ENCODE peak calls at places on chromosomes 3 and 15, in nine cellular contexts. One of them, this sample, is unnamed.

GRCh38 chr3:57646723-57647122 is 46.2 kb downstream of the DENND6A start:
- DNase-seq in foreskin fibroblast: peak
- DNase-seq in upper lobe of right lung: no peak
- DNase-seq in IMR-90: peak
- DNase-seq in PC-3: peak
- DNase-seq in choroid plexus epithelial cell: peak
- DNase-seq in D721Med: no peak
- DNase-seq in RWPE1: peak
- DNase-seq in esophagus squamous epithelium: no peak
- DNase-seq in this sample: no peak

GRCh38 chr3:62597481-62597880 is 224.1 kb upstream of the FEZF2 start:
- DNase-seq in foreskin fibroblast: peak
- DNase-seq in upper lobe of right lung: no peak
- DNase-seq in IMR-90: no peak
- DNase-seq in PC-3: no peak
- DNase-seq in choroid plexus epithelial cell: peak
- DNase-seq in D721Med: no peak
- DNase-seq in RWPE1: no peak
- DNase-seq in esophagus squamous epithelium: no peak
- DNase-seq in this sample: no peak

GRCh38 chr15:82093774-82094211 is 48.0 kb upstream of the MEX3B start:
- DNase-seq in foreskin fibroblast: peak
- DNase-seq in upper lobe of right lung: no peak
- DNase-seq in IMR-90: peak
- DNase-seq in PC-3: peak
- DNase-seq in choroid plexus epithelial cell: peak
- DNase-seq in D721Med: no peak
- DNase-seq in RWPE1: peak
- DNase-seq in esophagus squamous epithelium: no peak
- DNase-seq in this sample: no peak

GRCh38 chr3:129441782-129442181 is 1.8 kb downstream of the IFT122 start:
- DNase-seq in foreskin fibroblast: peak
- DNase-seq in upper lobe of right lung: no peak
- DNase-seq in IMR-90: peak
- DNase-seq in PC-3: no peak
- DNase-seq in choroid plexus epithelial cell: peak
- DNase-seq in D721Med: no peak
- DNase-seq in RWPE1: no peak
- DNase-seq in esophagus squamous epithelium: no peak
- DNase-seq in this sample: no peak

GRCh38 chr15:60576515-60576914 is 97.6 kb upstream of the ICE2 start:
- DNase-seq in foreskin fibroblast: no peak
- DNase-seq in upper lobe of right lung: no peak
- DNase-seq in IMR-90: no peak
- DNase-seq in PC-3: no peak
- DNase-seq in choroid plexus epithelial cell: no peak
- DNase-seq in D721Med: no peak
- DNase-seq in RWPE1: no peak
- DNase-seq in esophagus squamous epithelium: no peak
- DNase-seq in this sample: no peak

GRCh38 chr15:85865070-85865684 is 70.5 kb upstream of the KLHL25 start:
- DNase-seq in foreskin fibroblast: peak
- DNase-seq in upper lobe of right lung: no peak
- DNase-seq in IMR-90: peak
- DNase-seq in PC-3: peak
- DNase-seq in choroid plexus epithelial cell: peak
- DNase-seq in D721Med: peak
- DNase-seq in RWPE1: peak
- DNase-seq in esophagus squamous epithelium: no peak
- DNase-seq in this sample: no peak

GRCh38 chr3:49701388-49702077 is 12.2 kb downstream of the RNF123 start:
- DNase-seq in foreskin fibroblast: peak
- DNase-seq in upper lobe of right lung: no peak
- DNase-seq in IMR-90: no peak
- DNase-seq in PC-3: no peak
- DNase-seq in choroid plexus epithelial cell: no peak
- DNase-seq in D721Med: no peak
- DNase-seq in RWPE1: no peak
- DNase-seq in esophagus squamous epithelium: no peak
- DNase-seq in this sample: no peak

GRCh38 chr3:71398157-71398836 is 185.2 kb downstream of the FOXP1 start:
- DNase-seq in foreskin fibroblast: peak
- DNase-seq in upper lobe of right lung: no peak
- DNase-seq in IMR-90: no peak
- DNase-seq in PC-3: no peak
- DNase-seq in choroid plexus epithelial cell: no peak
- DNase-seq in D721Med: no peak
- DNase-seq in RWPE1: no peak
- DNase-seq in esophagus squamous epithelium: no peak
- DNase-seq in this sample: no peak

GRCh38 chr3:182947892-182948291 is 32.4 kb downstream of the DCUN1D1 start:
- DNase-seq in foreskin fibroblast: no peak
- DNase-seq in upper lobe of right lung: no peak
- DNase-seq in IMR-90: no peak
- DNase-seq in PC-3: peak
- DNase-seq in choroid plexus epithelial cell: no peak
- DNase-seq in D721Med: no peak
- DNase-seq in RWPE1: no peak
- DNase-seq in esophagus squamous epithelium: no peak
- DNase-seq in this sample: no peak

GRCh38 chr15:49383266-49383665 is 39.8 kb upstream of the FGF7 start:
- DNase-seq in foreskin fibroblast: peak
- DNase-seq in upper lobe of right lung: no peak
- DNase-seq in IMR-90: peak
- DNase-seq in PC-3: peak
- DNase-seq in choroid plexus epithelial cell: peak
- DNase-seq in D721Med: no peak
- DNase-seq in RWPE1: no peak
- DNase-seq in esophagus squamous epithelium: no peak
- DNase-seq in this sample: no peak

GRCh38 chr15:51132384-51133139 is 37.9 kb upstream of the TNFAIP8L3 start:
- DNase-seq in foreskin fibroblast: peak
- DNase-seq in upper lobe of right lung: no peak
- DNase-seq in IMR-90: peak
- DNase-seq in PC-3: peak
- DNase-seq in choroid plexus epithelial cell: peak
- DNase-seq in D721Med: no peak
- DNase-seq in RWPE1: peak
- DNase-seq in esophagus squamous epithelium: no peak
- DNase-seq in this sample: no peak

GRCh38 chr15:36005542-36005941 is 459.6 kb upstream of the DPH6 start:
- DNase-seq in foreskin fibroblast: no peak
- DNase-seq in upper lobe of right lung: no peak
- DNase-seq in IMR-90: no peak
- DNase-seq in PC-3: no peak
- DNase-seq in choroid plexus epithelial cell: no peak
- DNase-seq in D721Med: no peak
- DNase-seq in RWPE1: no peak
- DNase-seq in esophagus squamous epithelium: no peak
- DNase-seq in this sample: no peak

GRCh38 chr15:77541421-77542181 is 91.1 kb downstream of the LINGO1 start:
- DNase-seq in foreskin fibroblast: peak
- DNase-seq in upper lobe of right lung: no peak
- DNase-seq in IMR-90: peak
- DNase-seq in PC-3: no peak
- DNase-seq in choroid plexus epithelial cell: peak
- DNase-seq in D721Med: no peak
- DNase-seq in RWPE1: no peak
- DNase-seq in esophagus squamous epithelium: no peak
- DNase-seq in this sample: no peak

GRCh38 chr3:129783470-129783869 is 110.0 kb downstream of the TMCC1 start:
- DNase-seq in foreskin fibroblast: no peak
- DNase-seq in upper lobe of right lung: no peak
- DNase-seq in IMR-90: peak
- DNase-seq in PC-3: peak
- DNase-seq in choroid plexus epithelial cell: no peak
- DNase-seq in D721Med: no peak
- DNase-seq in RWPE1: no peak
- DNase-seq in esophagus squamous epithelium: no peak
- DNase-seq in this sample: no peak

GRCh38 chr3:73073091-73073707 is 11.7 kb downstream of the EBLN2 start:
- DNase-seq in foreskin fibroblast: no peak
- DNase-seq in upper lobe of right lung: no peak
- DNase-seq in IMR-90: peak
- DNase-seq in PC-3: no peak
- DNase-seq in choroid plexus epithelial cell: peak
- DNase-seq in D721Med: no peak
- DNase-seq in RWPE1: no peak
- DNase-seq in esophagus squamous epithelium: no peak
- DNase-seq in this sample: no peak

GRCh38 chr3:81462921-81463320 is 298.5 kb downstream of the GBE1 start:
- DNase-seq in foreskin fibroblast: peak
- DNase-seq in upper lobe of right lung: no peak
- DNase-seq in IMR-90: no peak
- DNase-seq in PC-3: no peak
- DNase-seq in choroid plexus epithelial cell: no peak
- DNase-seq in D721Med: no peak
- DNase-seq in RWPE1: no peak
- DNase-seq in esophagus squamous epithelium: no peak
- DNase-seq in this sample: peak

GRCh38 chr15:36682091-36682490 is 102.7 kb downstream of the CDIN1 start:
- DNase-seq in foreskin fibroblast: peak
- DNase-seq in upper lobe of right lung: no peak
- DNase-seq in IMR-90: peak
- DNase-seq in PC-3: peak
- DNase-seq in choroid plexus epithelial cell: peak
- DNase-seq in D721Med: no peak
- DNase-seq in RWPE1: no peak
- DNase-seq in esophagus squamous epithelium: no peak
- DNase-seq in this sample: no peak

GRCh38 chr15:85580914-85581313 is 200.5 kb downstream of the AKAP13 start:
- DNase-seq in foreskin fibroblast: no peak
- DNase-seq in upper lobe of right lung: peak
- DNase-seq in IMR-90: no peak
- DNase-seq in PC-3: no peak
- DNase-seq in choroid plexus epithelial cell: peak
- DNase-seq in D721Med: no peak
- DNase-seq in RWPE1: no peak
- DNase-seq in esophagus squamous epithelium: no peak
- DNase-seq in this sample: no peak

GRCh38 chr15:52568569-52569243 is at the start of gene ARPP19:
- DNase-seq in foreskin fibroblast: peak
- DNase-seq in upper lobe of right lung: peak
- DNase-seq in IMR-90: peak
- DNase-seq in PC-3: peak
- DNase-seq in choroid plexus epithelial cell: peak
- DNase-seq in D721Med: peak
- DNase-seq in RWPE1: peak
- DNase-seq in esophagus squamous epithelium: peak
- DNase-seq in this sample: peak
- TF ChIP-seq CTCF in foreskin fibroblast: peak
- TF ChIP-seq CTCF in upper lobe of right lung: no peak
- TF ChIP-seq CTCF in IMR-90: peak
- TF ChIP-seq CTCF in PC-3: no peak
- TF ChIP-seq CTCF in choroid plexus epithelial cell: no peak
- TF ChIP-seq CTCF in D721Med: peak
- TF ChIP-seq CTCF in RWPE1: no peak
- TF ChIP-seq CTCF in esophagus squamous epithelium: peak
- TF ChIP-seq CTCF in this sample: no peak

GRCh38 chr3:169362261-169362660 is 301.3 kb downstream of the MECOM start:
- DNase-seq in foreskin fibroblast: peak
- DNase-seq in upper lobe of right lung: no peak
- DNase-seq in IMR-90: peak
- DNase-seq in PC-3: peak
- DNase-seq in choroid plexus epithelial cell: peak
- DNase-seq in D721Med: no peak
- DNase-seq in RWPE1: no peak
- DNase-seq in esophagus squamous epithelium: no peak
- DNase-seq in this sample: no peak

GRCh38 chr3:169365993-169366915 is 297.3 kb downstream of the MECOM start:
- DNase-seq in foreskin fibroblast: no peak
- DNase-seq in upper lobe of right lung: no peak
- DNase-seq in IMR-90: no peak
- DNase-seq in PC-3: no peak
- DNase-seq in choroid plexus epithelial cell: no peak
- DNase-seq in D721Med: no peak
- DNase-seq in RWPE1: no peak
- DNase-seq in esophagus squamous epithelium: no peak
- DNase-seq in this sample: no peak

GRCh38 chr3:169367016-169367415 is 296.5 kb downstream of the MECOM start:
- DNase-seq in foreskin fibroblast: no peak
- DNase-seq in upper lobe of right lung: no peak
- DNase-seq in IMR-90: no peak
- DNase-seq in PC-3: no peak
- DNase-seq in choroid plexus epithelial cell: no peak
- DNase-seq in D721Med: no peak
- DNase-seq in RWPE1: no peak
- DNase-seq in esophagus squamous epithelium: no peak
- DNase-seq in this sample: no peak

GRCh38 chr3:169363318-169363717 is 300.2 kb downstream of the MECOM start:
- DNase-seq in foreskin fibroblast: no peak
- DNase-seq in upper lobe of right lung: no peak
- DNase-seq in IMR-90: no peak
- DNase-seq in PC-3: no peak
- DNase-seq in choroid plexus epithelial cell: no peak
- DNase-seq in D721Med: no peak
- DNase-seq in RWPE1: no peak
- DNase-seq in esophagus squamous epithelium: no peak
- DNase-seq in this sample: no peak

GRCh38 chr3:169362872-169363271 is 300.6 kb downstream of the MECOM start:
- DNase-seq in foreskin fibroblast: peak
- DNase-seq in upper lobe of right lung: no peak
- DNase-seq in IMR-90: no peak
- DNase-seq in PC-3: peak
- DNase-seq in choroid plexus epithelial cell: peak
- DNase-seq in D721Med: no peak
- DNase-seq in RWPE1: no peak
- DNase-seq in esophagus squamous epithelium: no peak
- DNase-seq in this sample: no peak
- TF ChIP-seq CTCF in foreskin fibroblast: no peak
- TF ChIP-seq CTCF in upper lobe of right lung: no peak
- TF ChIP-seq CTCF in IMR-90: peak
- TF ChIP-seq CTCF in PC-3: peak
- TF ChIP-seq CTCF in choroid plexus epithelial cell: peak
- TF ChIP-seq CTCF in D721Med: peak
- TF ChIP-seq CTCF in RWPE1: no peak
- TF ChIP-seq CTCF in esophagus squamous epithelium: no peak
- TF ChIP-seq CTCF in this sample: no peak

DNA sequence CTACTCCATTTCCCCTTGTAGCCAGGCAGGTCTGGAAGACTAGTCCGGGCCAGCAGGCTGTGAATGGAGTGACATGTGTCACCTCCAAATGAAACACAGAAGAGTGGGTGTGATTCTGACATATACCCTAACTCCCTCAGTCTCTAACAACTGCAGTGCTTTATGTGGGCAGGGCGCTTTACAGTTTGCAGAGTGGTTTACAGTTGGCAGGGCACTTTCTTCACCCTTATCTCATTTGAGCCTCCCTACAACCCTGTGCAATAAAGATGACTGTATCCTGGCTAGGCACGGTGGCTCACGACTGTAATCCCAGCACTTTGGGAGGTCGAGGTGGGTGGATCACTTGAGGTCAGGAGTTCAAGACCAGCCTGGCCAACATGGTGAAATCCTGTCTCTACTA is 176.3 kb downstream of the RAB11A start:
- DNase-seq in foreskin fibroblast: no peak
- DNase-seq in upper lobe of right lung: no peak
- DNase-seq in IMR-90: no peak
- DNase-seq in PC-3: no peak
- DNase-seq in choroid plexus epithelial cell: no peak
- DNase-seq in D721Med: no peak
- DNase-seq in RWPE1: no peak
- DNase-seq in esophagus squamous epithelium: no peak
- DNase-seq in this sample: no peak
- TF ChIP-seq CTCF in foreskin fibroblast: no peak
- TF ChIP-seq CTCF in upper lobe of right lung: no peak
- TF ChIP-seq CTCF in IMR-90: no peak
- TF ChIP-seq CTCF in PC-3: no peak
- TF ChIP-seq CTCF in choroid plexus epithelial cell: no peak
- TF ChIP-seq CTCF in D721Med: no peak
- TF ChIP-seq CTCF in RWPE1: no peak
- TF ChIP-seq CTCF in esophagus squamous epithelium: no peak
- TF ChIP-seq CTCF in this sample: no peak

GRCh38 chr15:40582726-40583246 is 11.3 kb upstream of the KNL1 start:
- DNase-seq in foreskin fibroblast: peak
- DNase-seq in upper lobe of right lung: no peak
- DNase-seq in IMR-90: no peak
- DNase-seq in PC-3: peak
- DNase-seq in choroid plexus epithelial cell: peak
- DNase-seq in D721Med: no peak
- DNase-seq in RWPE1: no peak
- DNase-seq in esophagus squamous epithelium: no peak
- DNase-seq in this sample: no peak
- TF ChIP-seq CTCF in foreskin fibroblast: no peak
- TF ChIP-seq CTCF in upper lobe of right lung: no peak
- TF ChIP-seq CTCF in IMR-90: no peak
- TF ChIP-seq CTCF in PC-3: no peak
- TF ChIP-seq CTCF in choroid plexus epithelial cell: no peak
- TF ChIP-seq CTCF in D721Med: no peak
- TF ChIP-seq CTCF in RWPE1: no peak
- TF ChIP-seq CTCF in esophagus squamous epithelium: no peak
- TF ChIP-seq CTCF in this sample: no peak